ENCODE peak calls at places on chromosomes 3 and 15, in eight cellular contexts. G is IMR-90, F is hepatocyte, Z is kidney, M is cardiac muscle cell, A is GM23338, L is heart right ventricle, C is brain microvascular endothelial cell. H is an unnamed sample.

GRCh38 chr15:52136471-52136993 is 24.0 kb upstream of the BCL2L10 start:
- DNase-seq in C (no peak), A (no peak), L (no peak), M (no peak), F (no peak), G (peak), Z (no peak), H (no peak)

GRCh38 chr15:32766101-32766500 is 48.3 kb downstream of the GREM1 start:
- DNase-seq in M (no peak), A (no peak), F (no peak), L (no peak), G (no peak), C (no peak), Z (no peak), H (no peak)

GRCh38 chr15:84633311-84634227 is 20.5 kb downstream of the WDR73 start:
- DNase-seq in L (peak), M (peak), Z (peak), A (peak), F (peak), G (peak), C (peak), H (no peak)

GRCh38 chr15:85403745-85404144 is 23.3 kb downstream of the AKAP13 start:
- DNase-seq in F (no peak), L (peak), C (no peak), Z (no peak), M (no peak), A (peak), G (peak), H (no peak)

GRCh38 chr15:68693071-68693470 is 114.3 kb downstream of the CORO2B start:
- DNase-seq in F (no peak), G (peak), C (no peak), Z (no peak), A (no peak), M (no peak), L (no peak), H (no peak)

GRCh38 chr3:193240436-193240849 is 579 bp upstream of the PLAAT1 start:
- DNase-seq in G (no peak), C (no peak), M (peak), Z (no peak), L (peak), F (peak), A (peak), H (no peak)

GRCh38 chr3:12253944-12254343 is 34.9 kb upstream of the PPARG start:
- DNase-seq in A (no peak), C (no peak), G (no peak), Z (no peak), M (no peak), F (no peak), L (no peak), H (no peak)

GRCh38 chr15:96340611-96341464 is 10.3 kb downstream of the NR2F2 start:
- DNase-seq in G (peak), F (peak), M (peak), A (peak), Z (peak), L (no peak), C (peak), H (no peak)

GRCh38 chr3:42839616-42840015 is 30.4 kb downstream of the ACKR2 start:
- DNase-seq in C (peak), L (peak), A (peak), Z (no peak), G (peak), F (peak), M (peak), H (peak)

DNA sequence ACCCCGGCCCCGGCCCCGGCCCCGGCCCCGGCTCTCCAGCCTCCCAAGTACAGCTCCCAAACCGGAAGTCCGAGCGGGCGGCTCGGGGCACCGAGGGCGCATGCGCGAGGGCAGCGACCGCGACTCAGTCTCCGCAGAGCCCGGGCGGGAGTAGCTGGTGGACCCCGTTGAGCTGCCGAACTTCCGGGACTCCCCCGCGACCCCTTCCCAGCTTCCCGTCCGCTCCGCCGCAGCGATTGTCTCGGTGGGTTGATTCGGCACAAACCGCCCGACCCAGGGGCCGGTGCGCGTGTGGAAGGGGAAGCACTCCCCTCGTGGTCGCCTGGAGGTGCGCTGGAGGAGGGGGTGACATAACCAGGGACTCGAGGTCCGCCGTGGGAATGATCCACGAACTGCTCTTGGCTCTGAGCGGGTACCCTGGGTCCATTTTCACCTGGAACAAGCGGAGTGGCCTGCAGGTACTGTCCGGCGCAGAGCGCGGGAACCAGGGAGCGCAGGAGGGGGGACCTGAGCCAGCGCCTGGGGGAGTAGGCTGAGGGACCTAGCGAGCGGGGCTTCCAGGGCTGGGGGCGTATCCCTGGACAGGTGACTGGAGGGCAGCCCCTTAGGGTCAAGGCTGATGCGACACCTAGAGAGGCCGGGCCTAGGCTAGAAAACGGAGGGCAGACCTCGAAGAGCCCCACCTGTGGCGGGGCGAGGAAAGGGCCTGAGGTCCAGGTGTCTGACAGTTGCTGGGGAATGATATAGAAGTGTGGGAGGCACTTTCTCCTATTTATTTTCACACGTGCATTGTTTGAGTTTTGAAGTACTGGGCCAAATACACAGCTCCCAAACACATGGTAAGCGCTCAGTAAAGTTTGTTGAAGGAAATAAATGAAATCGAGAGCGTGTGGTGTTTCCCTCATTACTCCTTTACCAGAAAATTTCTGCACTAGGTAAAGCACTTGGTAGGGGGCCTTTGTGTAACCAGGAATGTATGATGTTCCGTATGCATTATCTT is at the start of the genes TUBGCP4 and ZSCAN29:
- DNase-seq in L (peak), A (peak), C (peak), Z (peak), M (peak), G (peak), F (peak), H (peak)
- TF ChIP-seq CTCF in L (peak), A (peak), C (peak), Z (peak), M (peak), G (no peak), F (peak), H (peak)

GRCh38 chr3:52093751-52094525 is 37.6 kb upstream of the DUSP7 start:
- DNase-seq in M (no peak), A (no peak), F (no peak), Z (peak), L (no peak), G (peak), C (peak), H (no peak)
- H3K27ac ChIP-seq in M (no peak), A (no peak), F (no peak), Z (no peak), L (no peak), G (peak), C (no peak), H (peak)

GRCh38 chr15:74502301-74502700 is 38.7 kb upstream of the ARID3B start:
- DNase-seq in C (no peak), F (no peak), M (no peak), A (peak), G (no peak), Z (no peak), L (no peak), H (no peak)
- TF ChIP-seq CTCF in C (peak), F (no peak), M (no peak), A (peak), G (no peak), Z (no peak), L (no peak), H (no peak)

GRCh38 chr3:71064288-71064975 is 519.1 kb downstream of the FOXP1 start:
- DNase-seq in A (peak), L (peak), C (peak), F (no peak), G (peak), M (peak), Z (peak), H (no peak)

GRCh38 chr3:71064976-71065763 is 518.4 kb downstream of the FOXP1 start:
- DNase-seq in C (peak), G (peak), L (peak), A (peak), M (peak), Z (peak), F (peak), H (no peak)

GRCh38 chr3:71062920-71063767 is 520.4 kb downstream of the FOXP1 start:
- DNase-seq in Z (no peak), G (peak), M (no peak), F (no peak), A (no peak), L (no peak), C (peak), H (no peak)

GRCh38 chr3:71062037-71062919 is 521.2 kb downstream of the FOXP1 start:
- DNase-seq in L (no peak), C (no peak), M (no peak), F (no peak), A (no peak), G (peak), Z (no peak), H (no peak)

DNA sequence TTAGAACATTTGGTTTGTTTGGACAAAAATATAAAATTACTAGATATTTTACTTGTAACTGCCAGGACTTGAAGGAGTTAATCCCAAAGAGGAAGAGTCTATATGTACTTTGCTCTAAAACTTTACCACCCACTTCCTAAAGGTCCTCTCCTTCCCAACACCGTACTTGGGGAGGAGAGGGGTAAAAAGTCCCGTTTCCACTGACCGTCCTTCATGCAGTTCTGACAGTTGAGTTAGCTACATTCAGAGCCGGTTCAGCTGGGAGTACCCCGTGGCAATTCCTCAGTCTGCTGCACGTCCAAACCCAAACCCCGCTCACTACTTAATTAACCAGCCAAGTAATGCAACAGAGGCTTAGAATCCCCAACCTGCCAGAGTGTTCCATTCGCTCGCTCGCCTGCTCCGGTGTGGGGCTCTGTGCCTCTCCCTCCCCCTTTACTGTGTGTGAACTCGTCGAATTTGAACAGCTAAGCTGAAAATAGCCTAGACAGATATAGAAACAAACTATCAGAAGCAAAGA is 519.7 kb downstream of the FOXP1 start:
- DNase-seq in F (peak), Z (no peak), A (peak), C (peak), L (peak), M (peak), G (peak), H (no peak)
- H3K27ac ChIP-seq in F (peak), Z (peak), A (no peak), C (peak), L (peak), M (peak), G (peak), H (peak)

H was measured in AG04450.